ENCODE peak calls at places on chromosomes 7 and 10, in four cellular contexts. L, U, Y and T are unnamed samples.
A peak's percentile ranks its signal among the peaks of the same experiment; 100 is the strongest.

GRCh38 chr7:105677803-105678583 is 96.7 kb upstream of the EFCAB10 start:
- DNase-seq in L (no peak), U (no peak), Y (peak; percentile 20), T (peak; percentile 40)

GRCh38 chr10:5645944-5646617 is 20.3 kb downstream of the ASB13 start:
- DNase-seq in L (no peak), U (no peak), Y (no peak), T (no peak)

GRCh38 chr7:16619979-16620408 is 25.6 kb downstream of the ANKMY2 start:
- DNase-seq in L (no peak), U (no peak), Y (no peak), T (no peak)

GRCh38 chr10:89391882-89392756 is at the start of gene IFIT1:
- DNase-seq in L (peak; percentile 18), U (no peak), Y (peak; percentile 95), T (no peak)

GRCh38 chr7:135416431-135416830 is 93.5 kb downstream of the CNOT4 start:
- DNase-seq in L (no peak), U (no peak), Y (no peak), T (no peak)

GRCh38 chr10:97058521-97058920 is 127.2 kb downstream of the SLIT1 start:
- DNase-seq in L (no peak), U (no peak), Y (no peak), T (no peak)

GRCh38 chr10:13496931-13497330 is 31.9 kb downstream of the BEND7 start:
- DNase-seq in L (no peak), U (no peak), Y (no peak), T (no peak)

GRCh38 chr10:73768881-73769280 is 13.0 kb upstream of the CHCHD1 start:
- DNase-seq in L (peak; percentile 41), U (no peak), Y (no peak), T (peak; percentile 49)

GRCh38 chr7:102236592-102237287 is 49.9 kb upstream of the SH2B2 start:
- DNase-seq in L (no peak), U (peak; percentile 20), Y (peak; percentile 78), T (no peak)

GRCh38 chr7:20794676-20795075 is 8.0 kb upstream of the SP8 start:
- DNase-seq in L (no peak), U (no peak), Y (no peak), T (no peak)

GRCh38 chr10:101060951-101061813 is 607 bp upstream of the KAZALD1 start:
- DNase-seq in L (peak; percentile 85), U (peak; percentile 81), Y (peak; percentile 95), T (no peak)

GRCh38 chr7:150963707-150964559 is 14.2 kb downstream of the KCNH2 start:
- DNase-seq in L (no peak), U (no peak), Y (no peak), T (no peak)

GRCh38 chr10:46245381-46245900 is 41.4 kb upstream of the ANTXRL start:
- DNase-seq in L (no peak), U (no peak), Y (no peak), T (no peak)

GRCh38 chr10:34804306-34804705 is 10.8 kb downstream of the PARD3 start:
- DNase-seq in L (no peak), U (no peak), Y (peak; percentile 56), T (no peak)

GRCh38 chr7:149610441-149611011 is 112.9 kb upstream of the ZNF746 start:
- DNase-seq in L (no peak), U (no peak), Y (no peak), T (no peak)

GRCh38 chr7:102093599-102094001 is 193.1 kb upstream of the SH2B2 start:
- DNase-seq in L (no peak), U (no peak), Y (no peak), T (no peak)

GRCh38 chr10:105075031-105075430 is 433.9 kb downstream of the SORCS3 start:
- DNase-seq in L (no peak), U (no peak), Y (no peak), T (no peak)

GRCh38 chr7:14332155-14332554 is 342.7 kb upstream of the ETV1 start:
- DNase-seq in L (no peak), U (no peak), Y (no peak), T (no peak)

GRCh38 chr10:127894146-127894545 is 1.4 kb upstream of the CLRN3 start:
- DNase-seq in L (no peak), U (no peak), Y (no peak), T (no peak)

GRCh38 chr10:62049815-62050626 is 148.5 kb downstream of the ARID5B start:
- DNase-seq in L (no peak), U (no peak), Y (peak; percentile 34), T (no peak)

GRCh38 chr7:73680501-73680900 is 2.8 kb downstream of the DNAJC30 start:
- DNase-seq in L (no peak), U (no peak), Y (no peak), T (no peak)

GRCh38 chr10:11115337-11115736 is 97.7 kb downstream of the CELF2 start:
- DNase-seq in L (no peak), U (no peak), Y (no peak), T (no peak)

GRCh38 chr10:21675157-21675796 is 141.2 kb downstream of the MLLT10 start:
- DNase-seq in L (no peak), U (no peak), Y (peak; percentile 46), T (no peak)